ENCODE peak calls at places on chromosomes 12 and 14, in four cellular contexts. G is lower lobe of right lung, I is cardiac fibroblast, F is transverse colon. O is an unnamed sample.

GRCh38 chr12:49808686-49809368 is 19.4 kb downstream of the NCKAP5L start:
- DNase-seq in G (no peak), F (no peak), I (peak; percentile 51), O (no peak)

GRCh38 chr14:68028075-68028474 is 208.5 kb downstream of the RAD51B start:
- DNase-seq in F (no peak), G (no peak), I (no peak), O (no peak)

GRCh38 chr14:54086780-54087179 is 130.2 kb upstream of the BMP4 start:
- DNase-seq in G (no peak), F (peak; percentile 10), I (no peak), O (no peak)

GRCh38 chr12:1816730-1817094 is 3.7 kb upstream of the LRTM2 start:
- DNase-seq in I (no peak), F (no peak), G (no peak), O (no peak)

GRCh38 chr14:58332514-58332913 is 34.2 kb downstream of the ARID4A start:
- DNase-seq in F (no peak), I (no peak), G (no peak), O (no peak)

GRCh38 chr12:23579257-23579656 is 370.2 kb downstream of the SOX5 start:
- DNase-seq in I (no peak), G (no peak), F (no peak), O (no peak)

GRCh38 chr12:123076604-123077297 is 74.1 kb downstream of the PITPNM2 start:
- DNase-seq in F (no peak), G (no peak), I (no peak), O (no peak)

GRCh38 chr12:88063375-88063774 is 34.2 kb upstream of the C12orf50 start:
- DNase-seq in G (no peak), I (peak; percentile 27), F (no peak), O (no peak)

GRCh38 chr12:47912575-47912974 is 7.8 kb upstream of the VDR start:
- DNase-seq in F (no peak), I (no peak), G (no peak), O (no peak)

GRCh38 chr12:124513297-124513867 is 54.0 kb downstream of the NCOR2 start:
- DNase-seq in F (no peak), I (peak; percentile 43), G (no peak), O (no peak)
- TF ChIP-seq CTCF in F (no peak), I (no peak), G (no peak), O (no peak)

GRCh38 chr12:115857160-115857920 is 420.2 kb downstream of the MED13L start:
- DNase-seq in I (no peak), F (no peak), G (no peak), O (no peak)
- TF ChIP-seq CTCF in I (peak; percentile 7), F (no peak), G (no peak), O (no peak)

GRCh38 chr12:109951751-109952150 is 44.4 kb downstream of the GIT2 start:
- DNase-seq in F (no peak), G (no peak), I (peak; percentile 83), O (no peak)
- TF ChIP-seq CTCF in F (no peak), G (no peak), I (no peak), O (no peak)

GRCh38 chr12:6685814-6686213 is 3.4 kb downstream of the ZNF384 start:
- DNase-seq in F (no peak), I (no peak), G (no peak), O (no peak)

GRCh38 chr12:6692888-6693287 is 3.7 kb upstream of the ZNF384 start:
- DNase-seq in I (no peak), F (no peak), G (no peak), O (no peak)

GRCh38 chr12:6691473-6691872 is 2.3 kb upstream of the ZNF384 start:
- DNase-seq in F (no peak), I (peak; percentile 55), G (no peak), O (no peak)

GRCh38 chr12:6688543-6688999 is 604 bp downstream of the ZNF384 start:
- DNase-seq in I (no peak), G (peak; percentile 62), F (peak; percentile 71), O (no peak)

GRCh38 chr12:6689000-6689882 is at the start of gene ZNF384:
- DNase-seq in F (peak; percentile 98), I (peak; percentile 99), G (peak; percentile 97), O (peak; percentile 91)
- TF ChIP-seq CTCF in F (peak; percentile 29), I (peak; percentile 1), G (no peak), O (no peak)

GRCh38 chr12:101172316-101172715 is 37.7 kb downstream of the SLC5A8 start:
- DNase-seq in I (peak; percentile 14), G (no peak), F (peak; percentile 21), O (no peak)
- TF ChIP-seq CTCF in I (no peak), G (peak; percentile 9), F (no peak), O (no peak)

GRCh38 chr14:76056128-76056527 is 70.6 kb downstream of the IFT43 start:
- DNase-seq in I (peak; percentile 26), G (no peak), F (no peak), O (no peak)
- TF ChIP-seq CTCF in I (peak; percentile 56), G (peak; percentile 23), F (no peak), O (peak; percentile 28)

GRCh38 chr12:4833053-4833452 is 76.7 kb upstream of the KCNA1 start:
- DNase-seq in G (no peak), F (no peak), I (no peak), O (no peak)

GRCh38 chr12:4829793-4830162 is 79.9 kb upstream of the KCNA1 start:
- DNase-seq in I (no peak), F (no peak), G (no peak), O (no peak)

GRCh38 chr12:4828176-4828575 is 81.5 kb upstream of the KCNA1 start:
- DNase-seq in I (no peak), F (no peak), G (no peak), O (no peak)

GRCh38 chr12:4829161-4829792 is 80.4 kb upstream of the KCNA1 start:
- DNase-seq in F (no peak), I (no peak), G (no peak), O (no peak)

GRCh38 chr12:4830568-4830967 is 79.1 kb upstream of the KCNA1 start:
- DNase-seq in I (no peak), G (no peak), F (no peak), O (no peak)
- TF ChIP-seq CTCF in I (no peak), G (no peak), F (no peak), O (no peak)

GRCh38 chr14:69989622-69990021 is 110.4 kb downstream of the SMOC1 start:
- DNase-seq in G (no peak), I (no peak), F (no peak), O (no peak)
- TF ChIP-seq CTCF in G (no peak), I (no peak), F (no peak), O (no peak)

GRCh38 chr12:89783321-89784060 is 74.9 kb upstream of the ATP2B1 start:
- DNase-seq in F (no peak), I (peak; percentile 64), G (no peak), O (no peak)
- TF ChIP-seq CTCF in F (no peak), I (no peak), G (no peak), O (no peak)

GRCh38 chr12:91154131-91154530 is 28.5 kb downstream of the DCN start:
- DNase-seq in I (no peak), G (no peak), F (no peak), O (no peak)
- TF ChIP-seq CTCF in I (no peak), G (no peak), F (no peak), O (no peak)